ENCODE peak calls at places on chromosomes 7 and 10, in six cellular contexts. X, P, B, E, N and T are unnamed samples.

GRCh38 chr10:58175990-58176910 is 91.4 kb downstream of the IPMK start:
- DNase-seq in X (no peak), P (no peak), B (no peak), E (no peak), N (no peak), T (no peak)

GRCh38 chr10:24456319-24456718 is 247.4 kb downstream of the KIAA1217 start:
- DNase-seq in X (no peak), P (no peak), B (no peak), E (no peak), N (no peak), T (no peak)

GRCh38 chr7:17123020-17123419 is 175.4 kb upstream of the AHR start:
- DNase-seq in X (no peak), P (no peak), B (no peak), E (no peak), N (no peak), T (no peak)

GRCh38 chr10:101759354-101760247 is 16.3 kb downstream of the FGF8 start:
- DNase-seq in X (no peak), P (no peak), B (peak), E (no peak), N (no peak), T (no peak)

GRCh38 chr7:30556854-30557644 is 37.6 kb upstream of the GARS1 start:
- DNase-seq in X (no peak), P (no peak), B (no peak), E (no peak), N (no peak), T (no peak)

GRCh38 chr7:114460021-114460420 is 45.4 kb downstream of the FOXP2 start:
- DNase-seq in X (no peak), P (no peak), B (no peak), E (no peak), N (no peak), T (no peak)

GRCh38 chr7:140610204-140611165 is 30.1 kb downstream of the DENND2A start:
- DNase-seq in X (no peak), P (no peak), B (peak), E (no peak), N (no peak), T (no peak)

GRCh38 chr10:114279289-114279688 is 40.2 kb downstream of the VWA2 start:
- DNase-seq in X (no peak), P (no peak), B (no peak), E (no peak), N (no peak), T (no peak)

GRCh38 chr7:21730399-21730798 is 187.6 kb downstream of the DNAH11 start:
- DNase-seq in X (no peak), P (no peak), B (no peak), E (no peak), N (no peak), T (no peak)

GRCh38 chr10:121813211-121813812 is 114.5 kb downstream of the ATE1 start:
- DNase-seq in X (no peak), P (no peak), B (no peak), E (no peak), N (no peak), T (no peak)

GRCh38 chr7:1432411-1433082 is 26.7 kb downstream of the MICALL2 start:
- DNase-seq in X (peak), P (peak), B (peak), E (peak), N (peak), T (peak)

GRCh38 chr10:49103761-49104160 is 11.6 kb downstream of the VSTM4 start:
- DNase-seq in X (no peak), P (no peak), B (no peak), E (no peak), N (no peak), T (no peak)

GRCh38 chr10:49106451-49106850 is 8.9 kb downstream of the VSTM4 start:
- DNase-seq in X (no peak), P (peak), B (no peak), E (no peak), N (no peak), T (no peak)

GRCh38 chr10:49107111-49107889 is 8.0 kb downstream of the VSTM4 start:
- DNase-seq in X (no peak), P (no peak), B (no peak), E (no peak), N (no peak), T (no peak)

GRCh38 chr10:49105076-49105475 is 10.2 kb downstream of the VSTM4 start:
- DNase-seq in X (no peak), P (no peak), B (no peak), E (no peak), N (no peak), T (no peak)

GRCh38 chr10:49104323-49104722 is 11.0 kb downstream of the VSTM4 start:
- DNase-seq in X (no peak), P (no peak), B (no peak), E (no peak), N (no peak), T (no peak)
- H3K27ac ChIP-seq in X (no peak), P (peak), B (no peak), E (no peak), N (no peak), T (no peak)

GRCh38 chr10:22346087-22346661 is 878 bp downstream of the SPAG6 start:
- DNase-seq in X (no peak), P (no peak), B (no peak), E (no peak), N (no peak), T (no peak)

GRCh38 chr10:22344204-22344603 is 1.1 kb upstream of the SPAG6 start:
- DNase-seq in X (no peak), P (no peak), B (no peak), E (no peak), N (no peak), T (no peak)

GRCh38 chr10:22345301-22346086 is at the start of gene SPAG6:
- DNase-seq in X (peak), P (peak), B (peak), E (peak), N (peak), T (no peak)

GRCh38 chr10:22343761-22344160 is 1.5 kb upstream of the SPAG6 start:
- DNase-seq in X (no peak), P (no peak), B (no peak), E (no peak), N (no peak), T (no peak)

GRCh38 chr10:22344781-22345300 is 455 bp upstream of the SPAG6 start:
- DNase-seq in X (no peak), P (no peak), B (no peak), E (no peak), N (no peak), T (no peak)
- H3K27ac ChIP-seq in X (no peak), P (no peak), B (no peak), E (no peak), N (no peak), T (no peak)

GRCh38 chr10:22666287-22667092 is 47.9 kb downstream of the PIP4K2A start:
- DNase-seq in X (peak), P (no peak), B (no peak), E (no peak), N (peak), T (peak)

GRCh38 chr10:22672594-22673392 is 41.6 kb downstream of the PIP4K2A start:
- DNase-seq in X (no peak), P (no peak), B (no peak), E (no peak), N (no peak), T (no peak)

GRCh38 chr10:22670796-22671195 is 43.6 kb downstream of the PIP4K2A start:
- DNase-seq in X (no peak), P (no peak), B (no peak), E (no peak), N (no peak), T (no peak)

GRCh38 chr10:22667093-22667480 is 47.3 kb downstream of the PIP4K2A start:
- DNase-seq in X (no peak), P (no peak), B (no peak), E (no peak), N (no peak), T (peak)

DNA sequence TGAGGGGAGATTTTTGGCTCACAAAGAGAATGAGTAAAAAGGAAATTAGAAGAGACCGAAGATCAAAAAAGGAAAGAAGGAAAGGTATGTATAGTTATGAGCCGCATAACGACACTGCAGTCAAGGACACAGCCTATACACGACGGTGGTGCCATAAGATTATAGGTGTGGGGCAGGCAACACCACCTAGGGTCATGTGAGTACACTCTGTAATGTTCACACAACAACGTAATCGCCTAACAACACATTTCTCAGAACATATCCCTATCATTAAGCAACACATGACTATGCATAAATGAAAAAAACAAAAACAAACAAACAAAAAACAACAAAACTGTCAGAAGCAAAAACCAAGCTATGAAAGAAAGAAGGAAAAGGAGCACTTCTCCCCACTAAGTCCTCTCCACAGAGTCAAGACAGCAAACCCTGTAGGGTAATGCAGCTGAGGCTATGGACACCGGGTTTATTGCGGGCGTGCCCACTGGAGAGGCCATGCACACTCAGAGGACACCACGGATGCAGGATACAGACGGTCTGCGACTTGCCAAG is 45.1 kb downstream of the PIP4K2A start:
- DNase-seq in X (no peak), P (no peak), B (no peak), E (no peak), N (no peak), T (no peak)
- H3K27ac ChIP-seq in X (peak), P (no peak), B (peak), E (no peak), N (peak), T (peak)

GRCh38 chr10:3452234-3452633 is 279.7 kb upstream of the PITRM1 start:
- DNase-seq in X (no peak), P (no peak), B (no peak), E (no peak), N (no peak), T (no peak)

GRCh38 chr10:3455385-3456334 is 283.1 kb upstream of the PITRM1 start:
- DNase-seq in X (no peak), P (no peak), B (no peak), E (no peak), N (no peak), T (no peak)

GRCh38 chr10:3451516-3452185 is 279.1 kb upstream of the PITRM1 start:
- DNase-seq in X (no peak), P (no peak), B (no peak), E (no peak), N (no peak), T (no peak)

GRCh38 chr10:3452683-3453388 is 280.3 kb upstream of the PITRM1 start:
- DNase-seq in X (no peak), P (no peak), B (no peak), E (no peak), N (no peak), T (no peak)
- H3K27ac ChIP-seq in X (no peak), P (no peak), B (peak), E (peak), N (peak), T (no peak)

DNA sequence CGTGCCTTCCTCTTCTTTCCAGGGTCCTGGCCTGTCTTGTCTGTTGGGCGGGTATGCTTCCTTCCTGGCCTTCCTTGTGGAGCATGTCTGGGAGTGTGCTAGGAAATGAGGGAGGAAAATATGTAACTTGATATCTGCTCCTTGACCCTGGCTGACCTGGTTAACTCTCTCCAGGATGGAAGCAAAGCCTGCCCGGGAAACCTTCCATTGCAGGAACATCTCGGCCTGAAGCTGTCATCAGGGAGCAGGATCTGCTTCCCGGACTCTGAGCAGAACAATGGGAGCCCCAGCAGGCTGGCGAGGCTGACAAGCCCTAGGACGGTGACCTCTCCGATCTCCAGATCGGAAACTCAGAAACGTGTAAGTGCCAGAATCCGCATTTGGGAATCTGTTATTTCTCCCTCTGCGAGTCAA is 340.3 kb downstream of the FRMD4A start:
- DNase-seq in X (no peak), P (no peak), B (no peak), E (no peak), N (no peak), T (no peak)
- H3K27ac ChIP-seq in X (no peak), P (no peak), B (peak), E (no peak), N (no peak), T (no peak)

GRCh38 chr7:91325731-91326130 is 61.5 kb downstream of the FZD1 start:
- DNase-seq in X (no peak), P (no peak), B (no peak), E (no peak), N (no peak), T (no peak)
- H3K27ac ChIP-seq in X (no peak), P (no peak), B (peak), E (no peak), N (no peak), T (no peak)

GRCh38 chr7:131067220-131067619 is 260.5 kb upstream of the MKLN1 start:
- DNase-seq in X (no peak), P (no peak), B (no peak), E (no peak), N (no peak), T (no peak)
- H3K27ac ChIP-seq in X (no peak), P (no peak), B (peak), E (no peak), N (no peak), T (peak)

GRCh38 chr10:79163663-79163970 is 94.9 kb downstream of the ZMIZ1 start:
- DNase-seq in X (no peak), P (no peak), B (no peak), E (no peak), N (no peak), T (no peak)
- H3K27ac ChIP-seq in X (no peak), P (no peak), B (peak), E (no peak), N (no peak), T (no peak)

DNA sequence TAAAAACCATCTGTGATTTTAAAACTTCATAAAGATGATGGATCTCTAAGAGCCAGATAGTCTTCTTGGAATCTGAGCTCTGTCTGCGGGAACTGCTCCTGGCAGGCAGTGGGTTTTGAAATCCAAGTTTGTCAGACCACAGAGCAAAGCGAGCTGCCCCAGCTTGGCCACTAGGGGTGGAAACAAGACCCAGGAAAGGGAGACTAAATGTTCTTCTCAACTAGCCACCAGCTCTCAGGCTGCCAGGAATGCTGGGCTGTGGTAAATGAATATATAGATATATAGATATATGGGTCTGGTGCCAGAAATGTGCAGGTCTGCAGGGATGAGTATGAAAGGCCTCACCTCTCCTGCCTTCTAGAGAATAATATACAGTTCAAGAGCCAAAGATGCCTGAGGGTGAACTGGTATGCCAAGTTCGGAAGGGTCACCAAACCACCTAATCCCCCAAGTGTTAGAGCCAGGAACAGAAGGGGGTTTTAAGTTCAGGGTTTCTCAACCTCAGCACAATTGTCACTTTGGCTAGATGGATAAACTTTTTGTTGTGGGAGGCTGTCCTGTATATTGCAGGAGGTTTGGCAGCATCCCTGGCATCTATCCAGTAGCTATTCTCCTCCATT is 208.7 kb downstream of the KCNMA1 start:
- DNase-seq in X (no peak), P (peak), B (no peak), E (no peak), N (no peak), T (no peak)
- H3K27ac ChIP-seq in X (no peak), P (peak), B (no peak), E (no peak), N (no peak), T (no peak)